ENCODE peak calls at places on chromosome 11, in nine cellular contexts. V, C, B, J, W, R, T, S and F are unnamed samples.

GRCh38 chr11:66126808-66127555 is 56.9 kb downstream of the PACS1 start:
- DNase-seq in V (peak; percentile 56), C (no peak), B (peak; percentile 72), J (peak; percentile 42), W (no peak), R (no peak), T (no peak), S (no peak), F (no peak)

GRCh38 chr11:65354265-65355012 is at the start of gene TIGD3:
- DNase-seq in V (peak; percentile 98), C (peak; percentile 99), B (peak; percentile 99), J (peak; percentile 99), W (peak; percentile 98), R (peak; percentile 99), T (peak; percentile 99), S (peak; percentile 92), F (peak; percentile 98)

GRCh38 chr11:77883775-77884174 is 62.8 kb downstream of the AAMDC start:
- DNase-seq in V (no peak), C (no peak), B (no peak), J (no peak), W (no peak), R (no peak), T (no peak), S (no peak), F (no peak)

GRCh38 chr11:68763181-68763721 is 11.9 kb upstream of the TESMIN start:
- DNase-seq in V (no peak), C (no peak), B (no peak), J (peak; percentile 54), W (no peak), R (peak; percentile 47), T (no peak), S (no peak), F (no peak)

GRCh38 chr11:15826826-15827225 is 529.5 kb downstream of the SOX6 start:
- DNase-seq in V (no peak), C (peak; percentile 68), B (no peak), J (peak; percentile 32), W (peak; percentile 97), R (peak; percentile 63), T (peak; percentile 87), S (no peak), F (no peak)

GRCh38 chr11:93623179-93623578 is 38.3 kb upstream of the CEP295 start:
- DNase-seq in V (no peak), C (no peak), B (no peak), J (no peak), W (peak; percentile 51), R (no peak), T (no peak), S (no peak), F (no peak)

GRCh38 chr11:131758726-131759125 is 388.3 kb downstream of the NTM start:
- DNase-seq in V (no peak), C (no peak), B (no peak), J (no peak), W (no peak), R (no peak), T (peak; percentile 14), S (no peak), F (no peak)

GRCh38 chr11:18383388-18384156 is 10.8 kb upstream of the LDHA start:
- DNase-seq in V (peak; percentile 76), C (peak; percentile 23), B (peak; percentile 93), J (peak; percentile 83), W (no peak), R (peak; percentile 55), T (peak; percentile 94), S (peak; percentile 91), F (peak; percentile 92)

GRCh38 chr11:20647976-20648565 is 21.3 kb upstream of the NELL1 start:
- DNase-seq in V (peak; percentile 36), C (peak; percentile 65), B (no peak), J (peak; percentile 23), W (peak; percentile 79), R (peak; percentile 74), T (no peak), S (peak; percentile 50), F (no peak)

GRCh38 chr11:46427364-46427763 is 35.8 kb upstream of the CHRM4 start:
- DNase-seq in V (no peak), C (peak; percentile 27), B (no peak), J (no peak), W (no peak), R (no peak), T (no peak), S (no peak), F (no peak)
- TF ChIP-seq POLR2AphosphoS5 in V (no peak), C (no peak), B (no peak), J (no peak), W (no peak), R (no peak), T (no peak), S (no peak), F (no peak)

GRCh38 chr11:129189646-129190045 is 2.5 kb downstream of the ARHGAP32 start:
- DNase-seq in V (no peak), C (no peak), B (no peak), J (no peak), W (no peak), R (no peak), T (no peak), S (no peak), F (no peak)

GRCh38 chr11:129195682-129196081 is 3.6 kb upstream of the ARHGAP32 start:
- DNase-seq in V (no peak), C (no peak), B (no peak), J (no peak), W (no peak), R (no peak), T (no peak), S (no peak), F (no peak)

GRCh38 chr11:129190087-129190486 is 2.0 kb downstream of the ARHGAP32 start:
- DNase-seq in V (peak; percentile 29), C (no peak), B (no peak), J (peak; percentile 13), W (no peak), R (peak; percentile 26), T (no peak), S (no peak), F (no peak)

GRCh38 chr11:129191649-129192048 is 476 bp downstream of the ARHGAP32 start:
- DNase-seq in V (no peak), C (no peak), B (no peak), J (no peak), W (no peak), R (no peak), T (no peak), S (no peak), F (no peak)

DNA sequence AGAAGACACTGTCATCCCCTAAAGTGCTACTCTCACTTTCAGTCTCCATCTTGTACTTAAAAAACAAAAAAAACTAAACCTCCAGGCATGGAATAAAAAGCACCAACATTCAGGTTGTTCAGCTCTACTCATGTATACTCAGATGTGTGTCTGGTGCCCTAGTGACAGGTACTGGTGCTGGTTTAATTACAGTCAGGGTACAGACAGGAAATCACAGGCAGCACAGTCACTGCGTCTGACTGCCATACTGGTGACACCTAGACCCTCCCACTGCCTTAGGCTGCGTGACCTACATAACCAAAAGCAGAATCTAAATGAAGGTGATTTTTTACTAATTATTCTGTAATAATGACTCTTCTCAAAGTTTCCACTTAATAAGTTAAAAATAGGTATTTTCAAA is at the start of gene ARHGAP32:
- DNase-seq in V (no peak), C (no peak), B (no peak), J (peak; percentile 15), W (no peak), R (peak; percentile 21), T (no peak), S (no peak), F (no peak)
- TF ChIP-seq EP300 in V (no peak), C (no peak), B (no peak), J (no peak), W (no peak), R (no peak), T (no peak), S (no peak), F (no peak)

GRCh38 chr11:128480066-128480465 is 107.3 kb downstream of the ETS1 start:
- DNase-seq in V (no peak), C (no peak), B (no peak), J (no peak), W (no peak), R (no peak), T (no peak), S (no peak), F (no peak)
- H3K4me1 ChIP-seq in V (peaks cover 71% of the 10 kb centered on the region), C (peaks cover 6% of the 10 kb centered on the region), B (no peaks in the 10 kb centered on the region), J (peaks cover 7% of the 10 kb centered on the region), W (no peaks in the 10 kb centered on the region), R (peaks cover 12% of the 10 kb centered on the region), T (peaks cover 75% of the 10 kb centered on the region), S (no peaks in the 10 kb centered on the region), F (peaks cover 82% of the 10 kb centered on the region)

DNA sequence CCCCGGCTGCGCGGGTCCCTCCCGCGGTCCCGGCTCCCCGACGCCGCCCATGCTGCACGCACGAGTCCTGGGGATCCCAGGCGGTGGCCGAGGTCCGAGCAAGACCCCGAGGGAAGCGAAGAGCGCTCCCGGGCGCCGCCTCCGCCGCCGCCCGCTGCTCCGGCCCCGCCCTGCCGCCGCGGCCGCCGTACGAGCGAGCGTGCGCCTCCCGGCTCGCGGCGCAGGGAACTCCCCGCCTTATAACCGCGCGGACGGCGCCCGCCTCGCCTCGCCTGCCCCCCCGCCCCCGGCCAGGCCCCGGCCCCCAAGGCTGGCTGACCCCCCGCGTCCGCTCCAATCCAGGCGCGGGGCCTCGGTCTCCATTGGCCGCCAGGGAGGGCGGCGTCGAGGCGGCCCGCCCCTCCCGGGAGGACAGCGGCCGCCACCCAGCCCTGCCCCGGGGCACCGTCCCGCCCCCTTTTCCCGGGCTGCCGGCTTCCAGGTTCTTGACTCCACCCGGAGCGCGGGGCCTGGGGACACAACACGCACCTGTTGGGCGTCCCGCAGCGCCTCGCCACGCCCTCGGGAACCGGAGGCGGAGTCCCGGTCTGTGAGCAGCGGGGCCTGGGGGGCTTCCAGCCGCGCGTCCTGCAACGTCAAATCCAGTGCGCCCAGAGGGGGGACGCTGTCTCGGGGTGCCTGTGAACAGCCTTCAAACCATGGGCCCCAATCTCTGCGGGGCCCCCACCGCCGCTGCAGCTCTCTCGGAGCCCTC is at the start of gene FADS3:
- DNase-seq in V (peak; percentile 91), C (peak; percentile 98), B (peak; percentile 94), J (peak; percentile 90), W (peak; percentile 93), R (peak; percentile 96), T (peak; percentile 95), S (peak; percentile 77), F (peak; percentile 93)
- TF ChIP-seq POLR2AphosphoS5 in V (no peak), C (no peak), B (peak; percentile 67), J (no peak), W (no peak), R (no peak), T (peak; percentile 75), S (no peak), F (no peak)